ENCODE peak calls at places on chromosomes 7 and 10, in six cellular contexts. One of them, this sample, is unnamed.

GRCh38 chr7:35353481-35353880 is 99.6 kb upstream of the TBX20 start:
- DNase-seq in A549: no peak
- DNase-seq in K562: no peak
- DNase-seq in HepG2: no peak
- DNase-seq in HEK293T: no peak
- DNase-seq in GM12878: no peak
- DNase-seq in this sample: no peak

GRCh38 chr7:24732646-24733413 is 24.4 kb downstream of the GSDME start:
- DNase-seq in GM12878: no peak
- DNase-seq in HEK293T: no peak
- DNase-seq in K562: no peak
- DNase-seq in A549: no peak
- DNase-seq in HepG2: peak
- DNase-seq in this sample: peak

GRCh38 chr10:44723082-44723481 is 188.1 kb upstream of the TMEM72 start:
- DNase-seq in HEK293T: no peak
- DNase-seq in GM12878: no peak
- DNase-seq in HepG2: no peak
- DNase-seq in A549: no peak
- DNase-seq in K562: no peak
- DNase-seq in this sample: no peak

GRCh38 chr7:140594131-140594691 is 46.4 kb downstream of the DENND2A start:
- DNase-seq in K562: peak
- DNase-seq in GM12878: no peak
- DNase-seq in A549: no peak
- DNase-seq in HEK293T: no peak
- DNase-seq in HepG2: no peak
- DNase-seq in this sample: no peak

GRCh38 chr7:94403546-94403945 is 8.9 kb downstream of the COL1A2 start:
- DNase-seq in K562: no peak
- DNase-seq in A549: no peak
- DNase-seq in HepG2: no peak
- DNase-seq in GM12878: no peak
- DNase-seq in HEK293T: no peak
- DNase-seq in this sample: no peak

GRCh38 chr10:79026341-79026761 is 42.4 kb upstream of the ZMIZ1 start:
- DNase-seq in GM12878: no peak
- DNase-seq in HepG2: no peak
- DNase-seq in K562: no peak
- DNase-seq in A549: no peak
- DNase-seq in HEK293T: no peak
- DNase-seq in this sample: no peak

GRCh38 chr10:49663596-49663995 is 15.9 kb upstream of the C10orf53 start:
- DNase-seq in A549: no peak
- DNase-seq in HepG2: no peak
- DNase-seq in HEK293T: peak
- DNase-seq in K562: no peak
- DNase-seq in GM12878: no peak
- DNase-seq in this sample: no peak

GRCh38 chr10:23525406-23525805 is 86.5 kb downstream of the OTUD1 start:
- DNase-seq in GM12878: no peak
- DNase-seq in HEK293T: no peak
- DNase-seq in K562: no peak
- DNase-seq in A549: peak
- DNase-seq in HepG2: peak
- DNase-seq in this sample: peak

GRCh38 chr10:3836222-3836820 is 51.3 kb upstream of the KLF6 start:
- DNase-seq in K562: no peak
- DNase-seq in GM12878: peak
- DNase-seq in HepG2: no peak
- DNase-seq in A549: no peak
- DNase-seq in HEK293T: no peak
- DNase-seq in this sample: no peak

GRCh38 chr7:82419200-82419599 is 24.4 kb downstream of the CACNA2D1 start:
- DNase-seq in HepG2: no peak
- DNase-seq in HEK293T: no peak
- DNase-seq in K562: no peak
- DNase-seq in A549: no peak
- DNase-seq in GM12878: no peak
- DNase-seq in this sample: no peak

GRCh38 chr10:76311752-76312699 is 880.6 kb downstream of the LRMDA start:
- DNase-seq in GM12878: no peak
- DNase-seq in HEK293T: peak
- DNase-seq in A549: peak
- DNase-seq in K562: peak
- DNase-seq in HepG2: peak
- DNase-seq in this sample: no peak

GRCh38 chr10:101016814-101017213 is 14.1 kb downstream of the PDZD7 start:
- DNase-seq in GM12878: no peak
- DNase-seq in A549: no peak
- DNase-seq in HepG2: no peak
- DNase-seq in HEK293T: no peak
- DNase-seq in K562: no peak
- DNase-seq in this sample: no peak

GRCh38 chr10:54900584-54900983 is 99.6 kb upstream of the PCDH15 start:
- DNase-seq in K562: no peak
- DNase-seq in HepG2: no peak
- DNase-seq in A549: no peak
- DNase-seq in GM12878: peak
- DNase-seq in HEK293T: no peak
- DNase-seq in this sample: no peak

GRCh38 chr10:82383350-82383749 is 508.4 kb downstream of the NRG3 start:
- DNase-seq in K562: no peak
- DNase-seq in GM12878: no peak
- DNase-seq in HEK293T: no peak
- DNase-seq in HepG2: no peak
- DNase-seq in A549: no peak
- DNase-seq in this sample: no peak

GRCh38 chr10:96509017-96509641 is 4.6 kb downstream of the TLL2 start:
- DNase-seq in GM12878: no peak
- DNase-seq in HepG2: no peak
- DNase-seq in HEK293T: no peak
- DNase-seq in A549: no peak
- DNase-seq in K562: no peak
- DNase-seq in this sample: peak

GRCh38 chr7:116730097-116731018 is 58.4 kb downstream of the MET start:
- DNase-seq in HepG2: no peak
- DNase-seq in A549: no peak
- DNase-seq in GM12878: no peak
- DNase-seq in HEK293T: no peak
- DNase-seq in K562: no peak
- DNase-seq in this sample: no peak

GRCh38 chr7:1012004-1012348 is 29.0 kb downstream of the CYP2W1 start:
- DNase-seq in GM12878: no peak
- DNase-seq in K562: no peak
- DNase-seq in HepG2: no peak
- DNase-seq in HEK293T: no peak
- DNase-seq in A549: no peak
- DNase-seq in this sample: no peak

GRCh38 chr7:1009747-1010146 is 26.8 kb downstream of the CYP2W1 start:
- DNase-seq in GM12878: no peak
- DNase-seq in HepG2: no peak
- DNase-seq in HEK293T: no peak
- DNase-seq in K562: no peak
- DNase-seq in A549: no peak
- DNase-seq in this sample: no peak

GRCh38 chr7:1010226-1010625 is 27.2 kb downstream of the CYP2W1 start:
- DNase-seq in GM12878: no peak
- DNase-seq in K562: no peak
- DNase-seq in A549: no peak
- DNase-seq in HepG2: no peak
- DNase-seq in HEK293T: no peak
- DNase-seq in this sample: no peak

GRCh38 chr7:1012392-1013095 is 29.6 kb downstream of the CYP2W1 start:
- DNase-seq in HEK293T: no peak
- DNase-seq in GM12878: no peak
- DNase-seq in HepG2: no peak
- DNase-seq in A549: no peak
- DNase-seq in K562: no peak
- DNase-seq in this sample: no peak

GRCh38 chr7:1011297-1012003 is 28.5 kb downstream of the CYP2W1 start:
- DNase-seq in HEK293T: no peak
- DNase-seq in K562: no peak
- DNase-seq in GM12878: no peak
- DNase-seq in A549: no peak
- DNase-seq in HepG2: no peak
- DNase-seq in this sample: no peak
- TF ChIP-seq BHLHE40 in HEK293T: no peak
- TF ChIP-seq BHLHE40 in K562: no peak
- TF ChIP-seq BHLHE40 in GM12878: no peak
- TF ChIP-seq BHLHE40 in A549: no peak
- TF ChIP-seq BHLHE40 in HepG2: no peak
- TF ChIP-seq BHLHE40 in this sample: no peak

DNA sequence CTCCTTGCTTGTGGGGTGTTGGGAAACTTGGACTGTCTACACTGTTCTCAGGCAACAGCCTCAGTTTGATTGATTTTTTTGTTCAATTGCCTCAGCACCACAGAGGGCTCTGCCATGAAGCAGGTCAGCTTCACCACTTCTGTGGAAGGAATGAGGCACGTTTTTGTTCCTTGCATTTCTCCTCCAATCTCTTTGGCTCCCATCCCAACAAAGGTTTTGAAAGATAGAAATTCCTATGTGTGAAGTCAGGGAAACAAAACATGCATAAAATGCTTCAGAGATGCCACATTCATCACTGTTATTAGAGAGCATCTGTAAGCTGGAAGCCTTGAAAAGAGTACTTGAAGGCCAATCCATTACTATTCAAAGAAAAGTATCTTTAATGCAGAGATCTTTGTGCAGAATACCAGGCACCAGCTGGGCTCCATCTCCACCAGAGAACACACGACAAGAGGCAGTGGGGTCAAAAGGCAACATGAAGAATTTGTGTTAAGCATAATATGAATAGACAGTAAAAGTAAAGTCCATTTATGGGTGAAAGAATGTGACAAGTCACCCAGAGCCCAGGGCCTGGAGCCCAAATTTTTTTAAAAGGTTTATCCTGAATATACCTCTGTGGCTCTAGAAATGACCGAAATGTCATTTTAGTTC is 249.1 kb upstream of the LYZL1 start:
- DNase-seq in HEK293T: no peak
- DNase-seq in K562: no peak
- DNase-seq in A549: no peak
- DNase-seq in GM12878: no peak
- DNase-seq in HepG2: no peak
- DNase-seq in this sample: peak
- TF ChIP-seq BHLHE40 in HEK293T: no peak
- TF ChIP-seq BHLHE40 in K562: no peak
- TF ChIP-seq BHLHE40 in A549: no peak
- TF ChIP-seq BHLHE40 in GM12878: no peak
- TF ChIP-seq BHLHE40 in HepG2: no peak
- TF ChIP-seq BHLHE40 in this sample: no peak

GRCh38 chr10:59626523-59626869 is 83.2 kb downstream of the SLC16A9 start:
- DNase-seq in GM12878: no peak
- DNase-seq in K562: no peak
- DNase-seq in HepG2: no peak
- DNase-seq in HEK293T: no peak
- DNase-seq in A549: no peak
- DNase-seq in this sample: no peak

GRCh38 chr10:59624951-59625350 is 84.7 kb downstream of the SLC16A9 start:
- DNase-seq in GM12878: no peak
- DNase-seq in HEK293T: no peak
- DNase-seq in A549: no peak
- DNase-seq in K562: no peak
- DNase-seq in HepG2: no peak
- DNase-seq in this sample: no peak

GRCh38 chr10:59623823-59624535 is 85.7 kb downstream of the SLC16A9 start:
- DNase-seq in GM12878: no peak
- DNase-seq in HepG2: no peak
- DNase-seq in HEK293T: no peak
- DNase-seq in A549: no peak
- DNase-seq in K562: no peak
- DNase-seq in this sample: no peak

GRCh38 chr10:59627366-59628018 is 82.2 kb downstream of the SLC16A9 start:
- DNase-seq in GM12878: no peak
- DNase-seq in A549: no peak
- DNase-seq in HepG2: peak
- DNase-seq in HEK293T: no peak
- DNase-seq in K562: no peak
- DNase-seq in this sample: no peak

DNA sequence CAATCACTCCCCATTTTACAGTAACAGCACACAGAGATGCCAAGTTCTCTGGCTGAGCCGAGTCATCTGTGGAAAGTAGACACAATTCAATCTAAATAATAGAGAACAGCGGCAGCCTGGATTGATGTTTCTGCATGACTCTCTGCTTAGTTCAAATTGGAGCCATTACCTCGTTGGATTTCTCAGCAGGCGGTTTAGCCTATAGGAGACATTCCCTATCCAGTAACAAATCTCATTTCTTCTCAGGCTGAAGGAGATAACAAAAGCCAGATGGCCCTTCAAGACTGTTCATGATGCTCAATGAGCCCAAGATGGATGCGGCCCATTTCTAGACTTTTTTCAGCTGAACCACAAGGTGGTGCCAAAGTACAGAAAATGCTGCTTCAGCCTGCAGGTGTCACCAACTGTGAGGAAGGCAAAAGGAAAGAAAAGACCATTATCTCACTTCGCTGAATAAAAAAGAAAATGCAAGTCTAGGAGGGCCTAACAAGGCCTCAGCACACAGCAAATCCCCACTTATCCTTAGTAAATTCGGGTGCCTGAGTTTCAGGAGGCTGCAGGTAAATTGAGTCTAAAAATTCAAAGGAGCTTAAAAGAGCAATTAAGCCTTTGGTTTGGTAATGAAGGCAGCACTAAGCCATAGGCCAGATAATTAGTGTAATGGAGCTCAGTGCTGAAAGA is 83.7 kb downstream of the SLC16A9 start:
- DNase-seq in A549: peak
- DNase-seq in HEK293T: peak
- DNase-seq in GM12878: peak
- DNase-seq in HepG2: peak
- DNase-seq in K562: peak
- DNase-seq in this sample: peak
- TF ChIP-seq BHLHE40 in A549: no peak
- TF ChIP-seq BHLHE40 in HEK293T: no peak
- TF ChIP-seq BHLHE40 in GM12878: no peak
- TF ChIP-seq BHLHE40 in HepG2: no peak
- TF ChIP-seq BHLHE40 in K562: no peak
- TF ChIP-seq BHLHE40 in this sample: no peak

DNA sequence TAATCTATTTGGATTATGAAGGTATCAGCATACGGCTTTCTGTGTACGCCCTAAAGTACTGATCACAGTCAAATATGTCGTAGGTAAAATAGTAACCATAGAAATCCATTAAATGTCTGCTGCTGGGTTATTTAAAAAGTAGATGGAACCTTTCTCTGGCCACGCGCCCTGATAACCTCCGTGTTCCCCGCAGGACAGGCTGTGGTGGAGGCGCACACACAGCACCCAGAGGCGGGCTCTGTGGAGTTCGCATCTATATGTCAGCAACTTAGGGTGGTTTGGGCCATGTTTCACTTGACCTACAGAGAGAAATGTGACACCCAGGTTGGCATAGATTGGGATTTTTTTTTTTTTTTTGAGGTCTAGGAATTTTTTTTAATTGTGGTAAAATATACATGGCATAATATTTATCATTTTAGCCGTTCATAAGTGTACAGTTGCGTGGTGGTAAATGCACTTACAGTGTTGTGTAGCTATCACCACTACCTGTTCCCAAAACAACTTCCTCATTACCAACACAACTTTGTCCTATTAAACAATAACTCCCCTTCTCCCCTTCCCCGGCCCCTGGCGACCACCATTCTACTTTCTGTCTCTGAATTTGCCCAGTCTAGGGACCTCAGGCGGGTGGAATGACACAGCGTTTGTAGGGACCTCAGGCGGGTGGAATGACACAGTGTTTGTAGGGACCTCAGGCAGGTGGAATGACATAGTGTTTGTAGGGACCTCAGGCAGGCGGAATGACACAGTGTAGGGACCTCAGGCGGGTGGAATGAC is 15.4 kb downstream of the PPP2R2D start:
- DNase-seq in HepG2: no peak
- DNase-seq in HEK293T: no peak
- DNase-seq in K562: peak
- DNase-seq in A549: no peak
- DNase-seq in GM12878: no peak
- DNase-seq in this sample: no peak
- TF ChIP-seq BHLHE40 in HepG2: no peak
- TF ChIP-seq BHLHE40 in HEK293T: no peak
- TF ChIP-seq BHLHE40 in K562: no peak
- TF ChIP-seq BHLHE40 in A549: no peak
- TF ChIP-seq BHLHE40 in GM12878: no peak
- TF ChIP-seq BHLHE40 in this sample: no peak